ENCODE peak calls at places on chromosomes 1 and 21, in six cellular contexts. One of them, this sample, is unnamed.

GRCh38 chr1:51946300-51946699 is 44.2 kb downstream of the RAB3B start:
- DNase-seq in neuronal stem cell: no peak
- DNase-seq in H1: no peak
- DNase-seq in H9: no peak
- DNase-seq in IMR-90: peak; percentile 78
- DNase-seq in trophoblast cell: no peak
- DNase-seq in this sample: peak; percentile 26

GRCh38 chr1:204350857-204351573 is 8.7 kb downstream of the PLEKHA6 start:
- DNase-seq in neuronal stem cell: peak; percentile 88
- DNase-seq in H9: peak; percentile 95
- DNase-seq in H1: no peak
- DNase-seq in trophoblast cell: peak; percentile 33
- DNase-seq in IMR-90: peak; percentile 81
- DNase-seq in this sample: peak; percentile 87

GRCh38 chr1:212607924-212608208 is 695 bp upstream of the ATF3 start:
- DNase-seq in H9: no peak
- DNase-seq in trophoblast cell: no peak
- DNase-seq in H1: no peak
- DNase-seq in neuronal stem cell: no peak
- DNase-seq in IMR-90: no peak
- DNase-seq in this sample: no peak

GRCh38 chr1:64823691-64824476 is 79.0 kb downstream of the RAVER2 start:
- DNase-seq in IMR-90: peak; percentile 81
- DNase-seq in H9: peak; percentile 56
- DNase-seq in H1: no peak
- DNase-seq in neuronal stem cell: peak; percentile 67
- DNase-seq in trophoblast cell: peak; percentile 53
- DNase-seq in this sample: peak; percentile 75

GRCh38 chr1:219575563-219575962 is 37.3 kb downstream of the ZC3H11B start:
- DNase-seq in H9: no peak
- DNase-seq in IMR-90: no peak
- DNase-seq in neuronal stem cell: no peak
- DNase-seq in trophoblast cell: no peak
- DNase-seq in H1: no peak
- DNase-seq in this sample: no peak

GRCh38 chr1:229570891-229571516 is 12.5 kb upstream of the ABCB10 start:
- DNase-seq in trophoblast cell: no peak
- DNase-seq in IMR-90: no peak
- DNase-seq in neuronal stem cell: no peak
- DNase-seq in H1: no peak
- DNase-seq in H9: no peak
- DNase-seq in this sample: no peak

GRCh38 chr21:35048183-35048601 is 910 bp downstream of the RUNX1 start:
- DNase-seq in IMR-90: no peak
- DNase-seq in trophoblast cell: peak; percentile 21
- DNase-seq in H1: no peak
- DNase-seq in H9: no peak
- DNase-seq in neuronal stem cell: no peak
- DNase-seq in this sample: peak; percentile 81

GRCh38 chr21:45906196-45906805 is 75.3 kb upstream of the COL6A1 start:
- DNase-seq in H9: no peak
- DNase-seq in H1: no peak
- DNase-seq in trophoblast cell: no peak
- DNase-seq in IMR-90: no peak
- DNase-seq in neuronal stem cell: no peak
- DNase-seq in this sample: no peak

GRCh38 chr1:113168946-113169345 is 95.9 kb downstream of the LRIG2 start:
- DNase-seq in IMR-90: no peak
- DNase-seq in H1: no peak
- DNase-seq in H9: no peak
- DNase-seq in neuronal stem cell: no peak
- DNase-seq in trophoblast cell: no peak
- DNase-seq in this sample: no peak

GRCh38 chr1:75130865-75131592 is 3.2 kb upstream of the LHX8 start:
- DNase-seq in trophoblast cell: no peak
- DNase-seq in neuronal stem cell: peak; percentile 37
- DNase-seq in H9: peak; percentile 74
- DNase-seq in H1: no peak
- DNase-seq in IMR-90: no peak
- DNase-seq in this sample: no peak

GRCh38 chr1:204098683-204099082 is 25.8 kb downstream of the SOX13 start:
- DNase-seq in neuronal stem cell: no peak
- DNase-seq in H9: no peak
- DNase-seq in trophoblast cell: no peak
- DNase-seq in H1: no peak
- DNase-seq in IMR-90: no peak
- DNase-seq in this sample: no peak

GRCh38 chr1:231199868-231200267 is 38.0 kb downstream of the TRIM67 start:
- DNase-seq in trophoblast cell: no peak
- DNase-seq in H1: no peak
- DNase-seq in neuronal stem cell: no peak
- DNase-seq in IMR-90: no peak
- DNase-seq in H9: no peak
- DNase-seq in this sample: no peak

GRCh38 chr1:43358121-43358745 is 548 bp upstream of the CDC20 start:
- DNase-seq in IMR-90: peak; percentile 37
- DNase-seq in trophoblast cell: peak; percentile 40
- DNase-seq in H9: peak; percentile 58
- DNase-seq in H1: no peak
- DNase-seq in neuronal stem cell: no peak
- DNase-seq in this sample: peak; percentile 51

GRCh38 chr1:39398278-39399010 is 93.0 kb upstream of the BMP8A start:
- DNase-seq in H1: no peak
- DNase-seq in neuronal stem cell: no peak
- DNase-seq in IMR-90: peak; percentile 98
- DNase-seq in trophoblast cell: peak; percentile 85
- DNase-seq in H9: peak; percentile 43
- DNase-seq in this sample: peak; percentile 99

GRCh38 chr1:152107289-152107983 is 7.8 kb downstream of the TCHH start:
- DNase-seq in IMR-90: no peak
- DNase-seq in neuronal stem cell: no peak
- DNase-seq in H1: no peak
- DNase-seq in H9: peak; percentile 82
- DNase-seq in trophoblast cell: peak; percentile 43
- DNase-seq in this sample: no peak

GRCh38 chr1:18721066-18721465 is 90.4 kb downstream of the PAX7 start:
- DNase-seq in neuronal stem cell: no peak
- DNase-seq in H9: no peak
- DNase-seq in H1: no peak
- DNase-seq in IMR-90: no peak
- DNase-seq in trophoblast cell: no peak
- DNase-seq in this sample: no peak

GRCh38 chr1:18723206-18723605 is 92.6 kb downstream of the PAX7 start:
- DNase-seq in H1: no peak
- DNase-seq in H9: no peak
- DNase-seq in trophoblast cell: no peak
- DNase-seq in IMR-90: no peak
- DNase-seq in neuronal stem cell: no peak
- DNase-seq in this sample: no peak

GRCh38 chr1:18719786-18720436 is 89.3 kb downstream of the PAX7 start:
- DNase-seq in IMR-90: no peak
- DNase-seq in trophoblast cell: no peak
- DNase-seq in neuronal stem cell: no peak
- DNase-seq in H1: no peak
- DNase-seq in H9: no peak
- DNase-seq in this sample: no peak

GRCh38 chr1:18722270-18722669 is 91.6 kb downstream of the PAX7 start:
- DNase-seq in trophoblast cell: no peak
- DNase-seq in H1: no peak
- DNase-seq in IMR-90: no peak
- DNase-seq in H9: no peak
- DNase-seq in neuronal stem cell: no peak
- DNase-seq in this sample: no peak

GRCh38 chr1:18721776-18722175 is 91.1 kb downstream of the PAX7 start:
- DNase-seq in H9: no peak
- DNase-seq in H1: no peak
- DNase-seq in neuronal stem cell: no peak
- DNase-seq in trophoblast cell: no peak
- DNase-seq in IMR-90: no peak
- DNase-seq in this sample: no peak
- H4K91ac ChIP-seq in H9: no peak overlapping the region
- H4K91ac ChIP-seq in H1: no peak overlapping the region
- H4K91ac ChIP-seq in neuronal stem cell: no peak overlapping the region
- H4K91ac ChIP-seq in trophoblast cell: no peak overlapping the region
- H4K91ac ChIP-seq in IMR-90: no peak overlapping the region
- H4K91ac ChIP-seq in this sample: no peak overlapping the region

GRCh38 chr1:18749569-18749968 is 109.9 kb downstream of the TAS1R2 start:
- DNase-seq in H9: no peak
- DNase-seq in IMR-90: no peak
- DNase-seq in neuronal stem cell: no peak
- DNase-seq in trophoblast cell: no peak
- DNase-seq in H1: no peak
- DNase-seq in this sample: no peak
- H3K14ac ChIP-seq in H9: no peak overlapping the region
- H3K14ac ChIP-seq in IMR-90: no peak overlapping the region
- H3K14ac ChIP-seq in neuronal stem cell: no peak overlapping the region
- H3K14ac ChIP-seq in trophoblast cell: no peak overlapping the region
- H3K14ac ChIP-seq in H1: no peak overlapping the region
- H3K14ac ChIP-seq in this sample: no peak overlapping the region

GRCh38 chr1:32937061-32937460 is 27.5 kb downstream of the RNF19B start:
- DNase-seq in H9: no peak
- DNase-seq in trophoblast cell: no peak
- DNase-seq in neuronal stem cell: no peak
- DNase-seq in H1: no peak
- DNase-seq in IMR-90: peak; percentile 21
- DNase-seq in this sample: no peak
- H3K4me2 ChIP-seq in H9: no peak overlapping the region
- H3K4me2 ChIP-seq in trophoblast cell: no peak overlapping the region
- H3K4me2 ChIP-seq in neuronal stem cell: no peak overlapping the region
- H3K4me2 ChIP-seq in H1: no peak overlapping the region
- H3K4me2 ChIP-seq in IMR-90: no peak overlapping the region
- H3K4me2 ChIP-seq in this sample: no peak overlapping the region

GRCh38 chr1:243471754-243472725 is 216.2 kb downstream of the SDCCAG8 start:
- DNase-seq in H1: no peak
- DNase-seq in trophoblast cell: no peak
- DNase-seq in IMR-90: peak; percentile 56
- DNase-seq in neuronal stem cell: no peak
- DNase-seq in H9: peak; percentile 12
- DNase-seq in this sample: no peak

GRCh38 chr1:243474384-243474851 is 218.6 kb downstream of the SDCCAG8 start:
- DNase-seq in neuronal stem cell: no peak
- DNase-seq in trophoblast cell: no peak
- DNase-seq in H9: peak; percentile 66
- DNase-seq in IMR-90: no peak
- DNase-seq in H1: no peak
- DNase-seq in this sample: no peak

GRCh38 chr1:243471026-243471685 is 215.3 kb downstream of the SDCCAG8 start:
- DNase-seq in H9: no peak
- DNase-seq in trophoblast cell: no peak
- DNase-seq in IMR-90: no peak
- DNase-seq in neuronal stem cell: no peak
- DNase-seq in H1: no peak
- DNase-seq in this sample: no peak

GRCh38 chr1:243474906-243475305 is 219.1 kb downstream of the SDCCAG8 start:
- DNase-seq in H9: no peak
- DNase-seq in IMR-90: no peak
- DNase-seq in H1: no peak
- DNase-seq in neuronal stem cell: no peak
- DNase-seq in trophoblast cell: no peak
- DNase-seq in this sample: no peak

GRCh38 chr1:243473281-243474210 is 217.7 kb downstream of the SDCCAG8 start:
- DNase-seq in neuronal stem cell: no peak
- DNase-seq in H9: peak; percentile 10
- DNase-seq in H1: no peak
- DNase-seq in IMR-90: peak; percentile 47
- DNase-seq in trophoblast cell: no peak
- DNase-seq in this sample: peak; percentile 55
- H4K91ac ChIP-seq in neuronal stem cell: no peak overlapping the region
- H4K91ac ChIP-seq in H9: no peak overlapping the region
- H4K91ac ChIP-seq in H1: no peak overlapping the region
- H4K91ac ChIP-seq in IMR-90: peak overlapping the region; percentile 67
- H4K91ac ChIP-seq in trophoblast cell: no peak overlapping the region
- H4K91ac ChIP-seq in this sample: no peak overlapping the region

GRCh38 chr1:48967318-48967717 is 190.6 kb upstream of the BEND5 start:
- DNase-seq in H9: no peak
- DNase-seq in trophoblast cell: no peak
- DNase-seq in IMR-90: no peak
- DNase-seq in neuronal stem cell: no peak
- DNase-seq in H1: no peak
- DNase-seq in this sample: no peak
- H3K14ac ChIP-seq in H9: no peak overlapping the region
- H3K14ac ChIP-seq in trophoblast cell: no peak overlapping the region
- H3K14ac ChIP-seq in IMR-90: no peak overlapping the region
- H3K14ac ChIP-seq in neuronal stem cell: no peak overlapping the region
- H3K14ac ChIP-seq in H1: no peak overlapping the region
- H3K14ac ChIP-seq in this sample: no peak overlapping the region